ENCODE peak calls at places on chromosomes 16 and 17, in seven cellular contexts. E is AG09309, U is fibroblast of the aortic adventitia, Y is fibroblast of lung, M is uterus, Q is body of pancreas, J is GM12878. X is an unnamed sample.
A peak's percentile ranks its signal among the peaks of the same experiment; 100 is the strongest.

GRCh38 chr17:33292981-33293867 is at the start of gene ASIC2:
- DNase-seq in E (no peak), U (no peak), Y (peak; percentile 63), M (no peak), Q (no peak), J (no peak), X (no peak)

GRCh38 chr16:85430523-85431381 is 182.4 kb upstream of the GSE1 start:
- DNase-seq in E (no peak), U (no peak), Y (no peak), M (peak; percentile 14), Q (peak; percentile 47), J (no peak), X (no peak)

GRCh38 chr16:84223456-84223855 is 16.4 kb downstream of the KCNG4 start:
- DNase-seq in E (no peak), U (no peak), Y (no peak), M (no peak), Q (no peak), J (no peak), X (no peak)

GRCh38 chr17:62057696-62058095 is 7.4 kb downstream of the MED13 start:
- DNase-seq in E (no peak), U (no peak), Y (peak; percentile 8), M (no peak), Q (no peak), J (no peak), X (no peak)

GRCh38 chr16:3937066-3937875 is 56.8 kb upstream of the CREBBP start:
- DNase-seq in E (no peak), U (no peak), Y (no peak), M (no peak), Q (no peak), J (no peak), X (no peak)

GRCh38 chr16:29014561-29015029 is 29.7 kb downstream of the LAT start:
- DNase-seq in E (no peak), U (no peak), Y (no peak), M (no peak), Q (no peak), J (no peak), X (no peak)

GRCh38 chr17:66733759-66734158 is 101.2 kb upstream of the CACNG5 start:
- DNase-seq in E (no peak), U (no peak), Y (no peak), M (no peak), Q (no peak), J (no peak), X (no peak)

GRCh38 chr17:42200702-42201101 is 6.4 kb upstream of the GHDC start:
- DNase-seq in E (no peak), U (peak; percentile 88), Y (peak; percentile 51), M (no peak), Q (peak; percentile 86), J (no peak), X (no peak)

GRCh38 chr16:69833357-69833781 is 71.2 kb downstream of the WWP2 start:
- DNase-seq in E (peak; percentile 4), U (peak; percentile 10), Y (no peak), M (no peak), Q (no peak), J (no peak), X (no peak)

GRCh38 chr17:14361470-14361869 is 60.6 kb downstream of the HS3ST3B1 start:
- DNase-seq in E (no peak), U (no peak), Y (no peak), M (no peak), Q (no peak), J (no peak), X (no peak)

GRCh38 chr17:27952366-27952765 is 59.2 kb upstream of the LYRM9 start:
- DNase-seq in E (no peak), U (no peak), Y (no peak), M (no peak), Q (no peak), J (no peak), X (no peak)

GRCh38 chr17:69060835-69061234 is at the start of gene ABCA9:
- DNase-seq in E (peak; percentile 40), U (peak; percentile 99), Y (peak; percentile 39), M (peak; percentile 42), Q (no peak), J (no peak), X (no peak)

DNA sequence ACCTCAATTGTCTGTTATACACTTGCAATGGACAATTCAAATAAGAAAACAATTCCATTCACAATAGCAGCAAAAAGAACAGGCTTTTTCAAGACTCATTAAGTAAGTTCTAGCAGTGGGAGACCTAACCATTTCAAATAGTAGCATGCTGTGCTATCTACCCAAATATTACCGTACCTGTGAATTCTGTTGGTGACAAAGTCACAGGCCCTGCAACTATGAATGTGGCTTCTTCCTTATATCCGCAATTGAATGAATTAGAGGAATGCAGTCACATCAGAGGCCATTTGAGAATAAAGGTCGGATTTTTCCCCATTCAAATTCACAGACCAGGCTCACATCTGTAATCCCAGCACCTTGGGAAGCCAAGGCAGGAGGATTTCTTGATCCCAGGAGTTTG is 800 bp upstream of the NME4 start:
- DNase-seq in E (no peak), U (no peak), Y (no peak), M (no peak), Q (no peak), J (no peak), X (no peak)
- H3K4me3 ChIP-seq in E (no peak overlapping the region), U (peak overlapping the region; percentile 66), Y (no peak overlapping the region), M (peak overlapping the region; percentile 74), Q (no peak overlapping the region), J (peak overlapping the region; percentile 54), X (peak overlapping the region; percentile 56)

GRCh38 chr16:26791166-26791565 is 275.6 kb upstream of the C16orf82 start:
- DNase-seq in E (no peak), U (no peak), Y (no peak), M (no peak), Q (no peak), J (no peak), X (no peak)

DNA sequence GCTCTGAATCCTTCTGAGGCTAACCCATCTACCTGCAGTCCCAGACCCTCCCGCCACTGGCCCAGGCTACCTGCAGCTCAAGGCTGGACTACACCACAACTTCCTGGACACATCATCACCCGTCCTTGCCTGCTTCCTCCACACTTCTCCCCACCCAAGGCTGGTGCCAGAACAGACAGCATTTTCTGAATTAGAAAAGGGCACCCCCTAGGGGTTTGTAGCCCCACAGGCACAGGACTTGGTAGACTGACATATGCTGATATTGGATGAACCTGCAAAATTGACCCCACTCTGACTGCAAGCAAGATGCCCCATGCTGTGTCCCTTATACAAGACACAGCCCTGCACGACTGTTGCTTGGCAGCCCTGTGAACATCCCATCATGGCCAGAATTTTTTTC is 271.5 kb upstream of the C16orf82 start:
- DNase-seq in E (no peak), U (no peak), Y (no peak), M (no peak), Q (no peak), J (no peak), X (no peak)
- TF ChIP-seq CTCF in E (peak; percentile 3), U (no peak), Y (no peak), M (no peak), Q (no peak), J (no peak), X (peak; percentile 35)

DNA sequence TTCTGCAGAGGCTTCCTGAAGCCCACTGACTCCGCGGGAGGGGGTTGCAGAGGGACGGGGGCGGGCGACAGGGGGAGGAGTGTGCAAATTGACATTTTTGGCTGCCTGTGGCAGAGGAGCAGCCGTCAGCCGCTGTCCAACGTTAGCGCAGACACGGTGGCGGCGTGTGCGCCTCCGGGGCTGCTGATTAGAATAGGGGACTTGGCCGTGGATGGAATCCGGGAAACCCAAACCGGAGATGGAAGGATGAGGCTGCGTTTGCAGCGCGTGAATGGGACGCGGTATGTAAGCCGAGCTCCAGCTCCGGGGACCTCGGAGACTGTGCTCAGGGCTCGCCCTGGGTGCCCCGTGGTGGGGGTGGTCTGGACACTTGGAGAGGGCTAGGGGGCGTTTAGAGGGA is 849.0 kb upstream of the RBFOX1 start:
- DNase-seq in E (no peak), U (no peak), Y (no peak), M (no peak), Q (no peak), J (no peak), X (no peak)
- H3K4me3 ChIP-seq in E (no peak overlapping the region), U (no peak overlapping the region), Y (no peak overlapping the region), M (no peak overlapping the region), Q (no peak overlapping the region), J (no peak overlapping the region), X (no peak overlapping the region)

GRCh38 chr16:5415123-5415522 is 317.5 kb upstream of the EEF2KMT start:
- DNase-seq in E (no peak), U (no peak), Y (no peak), M (no peak), Q (no peak), J (no peak), X (no peak)
- TF ChIP-seq CTCF in E (no peak), U (no peak), Y (no peak), M (no peak), Q (no peak), J (no peak), X (no peak)

GRCh38 chr16:58307583-58308312 is 12.9 kb upstream of the PRSS54 start:
- DNase-seq in E (no peak), U (no peak), Y (no peak), M (no peak), Q (no peak), J (no peak), X (no peak)
- H3K4me3 ChIP-seq in E (no peak overlapping the region), U (no peak overlapping the region), Y (no peak overlapping the region), M (no peak overlapping the region), Q (no peak overlapping the region), J (no peak overlapping the region), X (no peak overlapping the region)

GRCh38 chr16:89169778-89170177 is 1.8 kb upstream of the CDH15 start:
- DNase-seq in E (no peak), U (no peak), Y (no peak), M (no peak), Q (no peak), J (no peak), X (no peak)

GRCh38 chr16:89166696-89167424 is 4.7 kb upstream of the CDH15 start:
- DNase-seq in E (no peak), U (no peak), Y (no peak), M (no peak), Q (no peak), J (no peak), X (no peak)

GRCh38 chr16:89167425-89167941 is 4.1 kb upstream of the CDH15 start:
- DNase-seq in E (peak; percentile 7), U (peak; percentile 67), Y (peak; percentile 55), M (peak; percentile 46), Q (peak; percentile 86), J (peak; percentile 28), X (no peak)

GRCh38 chr16:89170346-89171215 is 967 bp upstream of the CDH15 start:
- DNase-seq in E (no peak), U (no peak), Y (no peak), M (no peak), Q (peak; percentile 58), J (no peak), X (no peak)

DNA sequence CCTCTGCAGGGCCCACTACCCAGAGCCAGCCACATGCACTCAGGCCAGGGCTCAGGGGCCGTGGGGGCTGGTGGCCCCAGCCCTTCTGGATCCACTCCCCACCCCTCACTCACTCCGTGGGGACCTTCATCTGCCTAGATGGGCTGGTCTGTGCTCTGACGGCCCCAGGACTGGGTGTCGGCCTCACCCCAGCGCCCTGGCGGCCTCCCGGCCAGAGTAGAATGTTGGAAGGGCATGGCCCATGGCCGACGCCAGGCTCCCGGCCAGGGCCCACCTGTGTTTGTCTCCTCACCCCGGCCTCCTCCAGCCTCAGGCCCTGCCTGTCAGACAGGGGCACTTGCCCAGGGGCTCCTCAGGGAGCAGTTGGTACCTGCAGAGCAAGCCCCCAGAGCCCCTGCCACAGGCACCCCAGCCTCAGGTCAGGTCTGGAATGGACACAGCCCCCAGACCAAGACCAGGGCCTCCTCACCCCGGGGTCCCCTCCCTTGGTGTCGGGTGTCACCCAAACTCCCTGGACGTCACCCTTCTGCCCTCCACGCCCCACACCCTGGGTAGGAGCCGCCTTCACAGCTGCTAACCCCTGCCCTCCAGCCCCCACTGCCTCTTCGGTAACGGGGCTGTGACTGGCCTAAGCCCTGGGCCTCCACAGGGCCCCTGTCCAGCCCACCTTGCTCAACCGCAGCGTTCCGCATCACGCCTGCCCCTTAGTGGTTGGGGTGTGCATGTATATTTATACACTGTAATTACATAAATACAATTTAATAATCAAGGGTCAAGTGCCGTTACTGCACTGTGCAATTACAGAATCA is 3.0 kb upstream of the CDH15 start:
- DNase-seq in E (no peak), U (no peak), Y (no peak), M (no peak), Q (no peak), J (no peak), X (no peak)
- TF ChIP-seq CTCF in E (no peak), U (peak; percentile 5), Y (no peak), M (no peak), Q (no peak), J (no peak), X (peak; percentile 6)